ENCODE peak calls at places on chromosome 22, in five cellular contexts. R, W, E, V and O are unnamed samples.
A peak's percentile ranks its signal among the peaks of the same experiment; 100 is the strongest.

GRCh38 chr22:36641902-36642640 is 61.5 kb downstream of the CACNG2 start:
- DNase-seq in R (peak; percentile 38), W (no peak), E (no peak), V (no peak), O (no peak)

GRCh38 chr22:24809331-24809730 is 3.3 kb downstream of the SGSM1 start:
- DNase-seq in R (no peak), W (peak; percentile 42), E (no peak), V (no peak), O (no peak)

GRCh38 chr22:23834830-23835772 is 3.7 kb downstream of the DERL3 start:
- DNase-seq in R (no peak), W (peak; percentile 80), E (peak; percentile 49), V (no peak), O (no peak)

GRCh38 chr22:22744412-22745224 is 100.2 kb downstream of the GGTLC2 start:
- DNase-seq in R (no peak), W (no peak), E (no peak), V (no peak), O (no peak)

GRCh38 chr22:21975854-21976345 is 6.7 kb downstream of the TOP3B start:
- DNase-seq in R (no peak), W (no peak), E (no peak), V (no peak), O (no peak)

GRCh38 chr22:17946691-17947367 is 77.5 kb downstream of the MICAL3 start:
- DNase-seq in R (no peak), W (no peak), E (no peak), V (no peak), O (no peak)

GRCh38 chr22:27318516-27318915 is 483.0 kb downstream of the MN1 start:
- DNase-seq in R (peak; percentile 69), W (no peak), E (no peak), V (no peak), O (no peak)

GRCh38 chr22:38345782-38346181 is 28.5 kb upstream of the CSNK1E start:
- DNase-seq in R (no peak), W (peak; percentile 4), E (no peak), V (no peak), O (no peak)

GRCh38 chr22:35552186-35552842 is 11.7 kb downstream of the RASD2 start:
- DNase-seq in R (no peak), W (no peak), E (no peak), V (peak; percentile 78), O (peak; percentile 81)

GRCh38 chr22:47033648-47034000 is 271.2 kb downstream of the TBC1D22A start:
- DNase-seq in R (no peak), W (no peak), E (no peak), V (no peak), O (no peak)

GRCh38 chr22:27642104-27642800 is 159.3 kb downstream of the MN1 start:
- DNase-seq in R (no peak), W (no peak), E (peak; percentile 77), V (no peak), O (no peak)

GRCh38 chr22:35352214-35353111 is 28.4 kb upstream of the HMOX1 start:
- DNase-seq in R (no peak), W (peak; percentile 53), E (peak; percentile 28), V (no peak), O (peak; percentile 18)

GRCh38 chr22:19174106-19175025 is 4.2 kb downstream of the SLC25A1 start:
- DNase-seq in R (peak; percentile 53), W (peak; percentile 60), E (no peak), V (no peak), O (no peak)

GRCh38 chr22:36258750-36259619 is 6.1 kb downstream of the APOL1 start:
- DNase-seq in R (peak; percentile 77), W (no peak), E (no peak), V (no peak), O (no peak)

GRCh38 chr22:46064966-46065666 is 85.2 kb upstream of the PPARA start:
- DNase-seq in R (peak; percentile 56), W (peak; percentile 65), E (no peak), V (no peak), O (no peak)

GRCh38 chr22:43031617-43032016 is 16.7 kb upstream of the PACSIN2 start:
- DNase-seq in R (peak; percentile 16), W (no peak), E (no peak), V (no peak), O (no peak)

GRCh38 chr22:29003975-29004646 is 57.5 kb downstream of the C22orf31 start:
- DNase-seq in R (no peak), W (peak; percentile 63), E (no peak), V (no peak), O (no peak)

GRCh38 chr22:28923826-28924732 is 40.7 kb downstream of the ZNRF3 start:
- DNase-seq in R (no peak), W (peak; percentile 83), E (no peak), V (no peak), O (no peak)

GRCh38 chr22:37801946-37802309 is 5.8 kb upstream of the GCAT start:
- DNase-seq in R (no peak), W (peak; percentile 49), E (no peak), V (no peak), O (no peak)

GRCh38 chr22:42813501-42813900 is 43.6 kb downstream of the ARFGAP3 start:
- DNase-seq in R (no peak), W (no peak), E (no peak), V (no peak), O (no peak)

GRCh38 chr22:49411236-49411635 is 416.4 kb downstream of the BRD1 start:
- DNase-seq in R (no peak), W (no peak), E (no peak), V (no peak), O (no peak)

GRCh38 chr22:33919591-33920501 is at the start of gene LARGE1:
- DNase-seq in R (no peak), W (peak; percentile 65), E (peak; percentile 34), V (no peak), O (no peak)

GRCh38 chr22:31956360-31956759 is 12.0 kb downstream of the YWHAH start:
- DNase-seq in R (no peak), W (no peak), E (no peak), V (no peak), O (no peak)

GRCh38 chr22:46004105-46004866 is 27.3 kb upstream of the WNT7B start:
- DNase-seq in R (no peak), W (no peak), E (no peak), V (no peak), O (peak; percentile 29)